ENCODE peak calls at places on chromosomes 12 and 14, in five cellular contexts. B is GM23338; U is naive thymus-derived CD4-positive, alpha-beta T cell; Y is HAP-1; W is progenitor cell of endocrine pancreas. S is an unnamed sample.

GRCh38 chr14:58297412-58297761 is 968 bp upstream of the ARID4A start:
- DNase-seq in U (no peak), B (peak), W (no peak), Y (no peak), S (no peak)

GRCh38 chr14:24690492-24690891 is 56.5 kb upstream of the GZMB start:
- DNase-seq in U (no peak), W (no peak), B (peak), Y (no peak), S (peak)

GRCh38 chr14:90534838-90535555 is 138.2 kb downstream of the CALM1 start:
- DNase-seq in Y (no peak), B (no peak), U (no peak), W (no peak), S (peak)

GRCh38 chr12:15143467-15143866 is 77.8 kb downstream of the RERG start:
- DNase-seq in U (no peak), W (no peak), Y (no peak), B (no peak), S (no peak)

GRCh38 chr12:5621329-5621728 is 189.4 kb downstream of the NTF3 start:
- DNase-seq in B (no peak), W (no peak), U (no peak), Y (no peak), S (no peak)

GRCh38 chr14:59251811-59252771 is 63.6 kb downstream of the DAAM1 start:
- DNase-seq in B (peak), Y (no peak), W (no peak), U (no peak), S (no peak)

GRCh38 chr12:106245767-106246166 is 2.1 kb downstream of the CKAP4 start:
- DNase-seq in U (no peak), Y (peak), B (no peak), W (no peak), S (peak)

GRCh38 chr12:89700191-89700810 is 8.3 kb downstream of the ATP2B1 start:
- DNase-seq in U (no peak), Y (no peak), B (no peak), W (no peak), S (no peak)

GRCh38 chr12:121043067-121043466 is 4.0 kb upstream of the OASL start:
- DNase-seq in U (no peak), W (no peak), B (no peak), Y (no peak), S (no peak)

GRCh38 chr14:74920281-74920680 is 2.8 kb downstream of the RPS6KL1 start:
- DNase-seq in W (no peak), U (no peak), B (no peak), Y (no peak), S (no peak)

GRCh38 chr14:35196571-35196970 is 74.2 kb downstream of the PRORP start:
- DNase-seq in Y (no peak), B (no peak), W (no peak), U (no peak), S (no peak)

GRCh38 chr12:25326326-25326725 is 75.6 kb upstream of the KRAS start:
- DNase-seq in U (no peak), W (no peak), Y (no peak), B (no peak), S (no peak)

GRCh38 chr12:119804011-119804641 is 73.0 kb downstream of the CIT start:
- DNase-seq in B (peak), U (no peak), Y (peak), W (peak), S (peak)

GRCh38 chr12:46562625-46563228 is 190.2 kb upstream of the SLC38A2 start:
- DNase-seq in W (no peak), U (no peak), Y (no peak), B (no peak), S (no peak)

GRCh38 chr12:73678335-73678734 is 859.3 kb upstream of the ATXN7L3B start:
- DNase-seq in B (no peak), Y (no peak), W (no peak), U (no peak), S (no peak)

GRCh38 chr12:79524507-79525148 is 166.1 kb downstream of the PAWR start:
- DNase-seq in Y (no peak), U (no peak), W (no peak), B (no peak), S (no peak)

GRCh38 chr14:47422191-47422590 is 253.2 kb downstream of the MDGA2 start:
- DNase-seq in W (no peak), B (peak), U (no peak), Y (no peak), S (peak)

GRCh38 chr12:51055060-51055459 is 6.9 kb downstream of the LETMD1 start:
- DNase-seq in W (no peak), U (no peak), B (no peak), Y (no peak), S (no peak)

GRCh38 chr14:72928872-72929271 is 2.6 kb downstream of the DCAF4 start:
- DNase-seq in W (no peak), B (peak), Y (no peak), U (no peak), S (peak)